ENCODE peak calls at places on chromosomes 6 and 20, in five cellular contexts. P is OCI-LY7, U is IMR-90, V is fibroblast of mammary gland, G is bronchial epithelial cell. O is an unnamed sample.

GRCh38 chr6:137494281-137494966 is at the start of gene OLIG3:
- DNase-seq in P (no peak), U (no peak), V (no peak), G (no peak), O (no peak)

GRCh38 chr20:7627734-7628663 is 312.3 kb downstream of the HAO1 start:
- DNase-seq in P (no peak), U (no peak), V (peak; percentile 34), G (peak; percentile 91), O (peak; percentile 86)

GRCh38 chr6:155038104-155038503 is 43.0 kb downstream of the TIAM2 start:
- DNase-seq in P (no peak), U (no peak), V (no peak), G (no peak), O (no peak)

GRCh38 chr6:158978752-158979151 is 21.2 kb downstream of the RSPH3 start:
- DNase-seq in P (no peak), U (peak; percentile 64), V (peak; percentile 60), G (peak; percentile 74), O (peak; percentile 55)

GRCh38 chr6:112501705-112502104 is 154.6 kb downstream of the RFPL4B start:
- DNase-seq in P (no peak), U (peak; percentile 80), V (peak; percentile 14), G (no peak), O (peak; percentile 68)

GRCh38 chr6:35034411-35035171 is 106.5 kb downstream of the TCP11 start:
- DNase-seq in P (no peak), U (no peak), V (peak; percentile 16), G (peak; percentile 76), O (peak; percentile 48)

GRCh38 chr6:89610149-89610642 is 28.4 kb downstream of the LYRM2 start:
- DNase-seq in P (peak; percentile 72), U (peak; percentile 12), V (peak; percentile 32), G (peak; percentile 41), O (peak; percentile 58)

GRCh38 chr6:89803271-89803670 is 16.3 kb downstream of the MDN1 start:
- DNase-seq in P (no peak), U (no peak), V (no peak), G (no peak), O (no peak)

GRCh38 chr6:140041056-140041455 is 666.6 kb upstream of the CITED2 start:
- DNase-seq in P (no peak), U (no peak), V (no peak), G (no peak), O (no peak)

DNA sequence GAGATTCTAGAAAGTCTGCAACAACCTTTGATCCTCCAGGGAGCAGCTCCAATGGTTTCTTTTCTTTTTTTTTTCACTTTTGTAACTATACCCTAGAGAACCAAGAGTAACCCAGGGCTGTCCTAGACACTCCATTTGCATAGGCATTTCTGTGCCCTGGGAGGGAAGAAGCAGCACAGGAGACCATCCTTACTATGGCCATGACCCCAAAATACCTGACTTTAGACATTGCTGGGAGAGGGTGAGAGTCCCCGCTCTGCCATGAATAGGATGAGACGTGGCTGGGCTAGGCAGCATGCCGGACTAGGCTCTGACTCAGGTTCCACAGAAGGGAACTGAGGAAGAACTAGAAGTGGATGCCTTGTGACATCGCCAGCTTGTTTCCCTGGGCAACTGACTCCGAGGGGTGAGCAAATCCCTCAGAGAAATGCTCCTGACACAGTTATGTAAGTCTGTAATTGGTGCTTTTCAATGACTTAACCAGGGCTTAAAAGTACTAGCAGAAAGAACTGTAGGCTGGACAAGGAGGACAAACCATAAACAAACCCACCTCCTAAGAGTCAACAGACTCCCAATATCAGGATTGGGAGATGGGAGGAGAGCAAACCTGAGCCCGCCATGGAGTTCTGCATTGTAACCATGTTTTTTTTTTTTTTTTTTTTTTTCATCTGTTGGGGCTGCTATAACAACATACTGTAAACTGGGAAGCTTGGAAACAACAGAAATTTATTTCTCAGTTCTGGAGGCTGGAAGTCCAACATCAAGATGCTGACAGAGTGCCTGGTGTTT is 899 bp upstream of the ADTRP start:
- DNase-seq in P (no peak), U (no peak), V (peak; percentile 25), G (no peak), O (no peak)
- H3K4me3 ChIP-seq in P (no peak overlapping the region), U (no peak overlapping the region), V (no peak overlapping the region), G (no peak overlapping the region), O (no peak overlapping the region)

DNA sequence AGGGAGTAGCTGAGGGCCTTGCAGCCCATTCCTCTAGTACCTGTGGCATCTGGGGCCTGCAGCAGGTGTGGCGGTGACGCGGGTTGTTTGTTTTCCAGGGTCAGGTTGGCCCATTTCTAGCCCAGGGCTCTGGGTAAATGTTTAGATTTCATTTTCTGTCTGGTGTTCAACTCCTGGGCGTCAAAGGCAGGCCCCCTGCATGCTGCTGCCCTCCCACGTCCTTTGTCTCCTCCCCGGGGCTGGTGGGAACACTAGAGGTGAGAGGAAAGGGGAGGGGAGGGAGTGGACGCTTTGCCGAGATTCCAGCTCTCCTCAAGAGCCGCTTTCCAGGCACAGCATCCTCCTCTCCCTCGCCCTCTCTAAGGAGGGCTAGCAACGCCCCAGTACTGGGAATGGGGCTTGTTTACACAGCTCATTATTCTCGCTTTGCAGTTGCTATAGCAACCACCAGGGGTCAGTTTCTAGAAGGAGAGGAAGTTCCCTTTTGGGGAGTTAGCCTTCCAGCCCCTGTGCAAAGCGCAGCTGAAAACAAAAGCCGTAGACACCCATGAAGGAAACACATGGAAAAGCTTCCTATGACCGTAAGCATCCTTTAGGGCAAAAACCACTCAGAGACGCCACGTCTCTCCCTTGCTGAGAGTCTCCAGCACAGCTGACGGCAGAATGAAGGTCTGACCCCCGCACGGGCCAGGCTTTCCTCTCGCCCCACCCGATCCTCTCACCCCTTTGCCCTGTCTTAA is 170.6 kb downstream of the LY86 start:
- DNase-seq in P (peak; percentile 50), U (peak; percentile 61), V (peak; percentile 57), G (peak; percentile 52), O (peak; percentile 82)
- TF ChIP-seq CTCF in P (peak; percentile 73), U (peak; percentile 51), V (peak; percentile 66), G (peak; percentile 42), O (peak; percentile 67)

GRCh38 chr20:22576733-22577514 is 7.4 kb downstream of the FOXA2 start:
- DNase-seq in P (no peak), U (no peak), V (no peak), G (no peak), O (no peak)
- H3K4me3 ChIP-seq in P (no peak overlapping the region), U (no peak overlapping the region), V (no peak overlapping the region), G (no peak overlapping the region), O (no peak overlapping the region)

GRCh38 chr6:15776458-15776980 is 113.7 kb upstream of the DTNBP1 start:
- DNase-seq in P (no peak), U (no peak), V (no peak), G (no peak), O (no peak)
- TF ChIP-seq CTCF in P (no peak), U (no peak), V (no peak), G (no peak), O (no peak)

GRCh38 chr20:59832406-59833156 is 100.9 kb downstream of the SYCP2 start:
- DNase-seq in P (no peak), U (no peak), V (no peak), G (no peak), O (no peak)

GRCh38 chr20:59836768-59837167 is 96.7 kb downstream of the SYCP2 start:
- DNase-seq in P (no peak), U (no peak), V (no peak), G (peak; percentile 42), O (no peak)

GRCh38 chr20:59835057-59835447 is 98.4 kb downstream of the SYCP2 start:
- DNase-seq in P (no peak), U (no peak), V (peak; percentile 14), G (no peak), O (no peak)

GRCh38 chr20:59837623-59838394 is 95.6 kb downstream of the SYCP2 start:
- DNase-seq in P (no peak), U (no peak), V (no peak), G (peak; percentile 57), O (no peak)

DNA sequence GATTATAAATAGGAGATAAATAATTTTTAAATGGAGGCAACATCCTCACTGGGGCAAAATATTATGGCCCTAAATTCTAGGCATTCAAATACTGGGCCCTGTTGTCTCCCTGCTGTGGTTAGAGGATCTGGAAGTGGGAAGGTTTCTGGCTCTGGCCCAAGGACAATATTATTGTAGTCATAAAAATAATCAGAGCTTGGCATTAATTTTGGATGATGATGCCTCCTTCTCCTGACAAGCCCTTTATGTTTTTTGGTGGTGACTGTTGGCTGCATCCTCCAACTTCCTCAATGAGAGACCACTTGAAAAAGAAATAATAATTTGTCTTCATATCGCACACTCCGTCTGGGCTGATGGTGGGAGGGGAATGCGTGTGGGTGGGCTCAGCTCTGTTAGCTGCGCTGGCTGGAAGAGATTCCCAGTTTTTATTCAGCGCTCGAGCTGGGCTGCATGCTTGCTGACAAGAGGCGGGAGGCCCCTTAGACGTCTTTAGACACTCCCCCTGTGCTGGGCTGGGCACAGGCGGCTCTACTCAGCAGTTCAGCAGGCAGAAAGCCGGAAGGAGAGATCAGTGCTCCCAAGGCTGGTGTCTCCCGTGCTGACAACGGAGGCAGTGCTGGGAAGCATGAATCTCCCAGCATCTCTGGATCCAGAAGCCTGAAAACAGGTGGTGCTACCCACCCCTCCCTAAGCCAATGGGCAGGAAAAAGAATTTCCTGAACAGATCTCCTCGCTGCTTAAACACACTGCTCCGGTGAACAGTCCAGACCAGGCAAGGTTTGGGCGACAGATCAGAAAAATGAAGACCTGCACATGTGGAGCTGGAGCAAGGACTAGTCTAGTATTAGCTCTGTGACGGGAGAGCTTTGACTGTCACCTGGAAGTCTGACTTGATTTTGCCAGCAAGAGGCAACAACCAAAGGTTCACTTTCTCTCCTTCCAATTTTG is 97.7 kb downstream of the SYCP2 start:
- DNase-seq in P (no peak), U (peak; percentile 5), V (peak; percentile 54), G (peak; percentile 45), O (peak; percentile 14)
- H3K4me3 ChIP-seq in P (no peak overlapping the region), U (no peak overlapping the region), V (no peak overlapping the region), G (peak overlapping the region; percentile 41), O (no peak overlapping the region)

GRCh38 chr6:31836036-31836675 is 8.6 kb downstream of the HSPA1B start:
- DNase-seq in P (peak; percentile 39), U (peak; percentile 13), V (no peak), G (no peak), O (no peak)
- TF ChIP-seq CTCF in P (no peak), U (no peak), V (no peak), G (no peak), O (no peak)